ENCODE peak calls at places on chromosomes 4 and X, in five cellular contexts. G is stimulated activated CD4-positive, alpha-beta T cell treated with anti-CD3 and anti-CD28 coated beads, Interleukin-4, amount 100 ng/mL, for 24 hours; R is GM13976; V is SW480; W is NCI-H524. N is an unnamed sample.

GRCh38 chrX:97844943-97845342 is 961.2 kb downstream of the RPA4 start:
- DNase-seq in G (no peak), R (peak), V (no peak), W (no peak), N (no peak)

GRCh38 chrX:81957900-81958545 is 756.1 kb downstream of the SH3BGRL start:
- DNase-seq in G (no peak), R (peak), V (peak), W (no peak), N (no peak)

GRCh38 chrX:134634691-134635090 is 23.6 kb downstream of the PLAC1 start:
- DNase-seq in G (no peak), R (no peak), V (no peak), W (no peak), N (no peak)

GRCh38 chrX:150887906-150888465 is 10.5 kb downstream of the CD99L2 start:
- DNase-seq in G (no peak), R (no peak), V (no peak), W (no peak), N (no peak)

GRCh38 chrX:43493751-43494150 is 162.3 kb upstream of the MAOA start:
- DNase-seq in G (no peak), R (no peak), V (no peak), W (peak), N (no peak)

GRCh38 chr4:25970241-25970675 is 56.2 kb downstream of the SMIM20 start:
- DNase-seq in G (no peak), R (peak), V (no peak), W (no peak), N (no peak)

GRCh38 chr4:129852434-129852833 is 756.5 kb downstream of the C4orf33 start:
- DNase-seq in G (no peak), R (no peak), V (no peak), W (no peak), N (no peak)

GRCh38 chrX:17744896-17745523 is 7.7 kb downstream of the SCML1 start:
- DNase-seq in G (no peak), R (no peak), V (peak), W (no peak), N (no peak)

GRCh38 chr4:53704329-53704728 is 113.0 kb upstream of the LNX1 start:
- DNase-seq in G (no peak), R (no peak), V (no peak), W (no peak), N (no peak)

GRCh38 chr4:38128478-38129451 is 168.6 kb downstream of the PTTG2 start:
- DNase-seq in G (peak), R (peak), V (peak), W (no peak), N (no peak)

GRCh38 chr4:24262084-24262483 is 322.3 kb downstream of the DHX15 start:
- DNase-seq in G (no peak), R (no peak), V (peak), W (no peak), N (no peak)

GRCh38 chr4:184104419-184105101 is 113.1 kb downstream of the ENPP6 start:
- DNase-seq in G (no peak), R (no peak), V (no peak), W (no peak), N (no peak)

GRCh38 chr4:26075588-26075987 is 161.6 kb downstream of the SMIM20 start:
- DNase-seq in G (no peak), R (no peak), V (no peak), W (no peak), N (no peak)

GRCh38 chr4:10529891-10530786 is 72.9 kb upstream of the ZNF518B start:
- DNase-seq in G (no peak), R (no peak), V (no peak), W (no peak), N (no peak)

GRCh38 chr4:168868044-168868855 is 141.8 kb downstream of the CBR4 start:
- DNase-seq in G (no peak), R (no peak), V (no peak), W (no peak), N (no peak)

GRCh38 chr4:153159728-153160221 is 44.5 kb upstream of the TRIM2 start:
- DNase-seq in G (no peak), R (no peak), V (no peak), W (no peak), N (no peak)

GRCh38 chr4:15655223-15656037 is at the start of gene FBXL5:
- DNase-seq in G (peak), R (peak), V (peak), W (peak), N (peak)

GRCh38 chr4:7198440-7199128 is 6.2 kb downstream of the SORCS2 start:
- DNase-seq in G (no peak), R (no peak), V (no peak), W (no peak), N (no peak)

GRCh38 chr4:26131711-26132110 is 189.1 kb upstream of the RBPJ start:
- DNase-seq in G (peak), R (peak), V (no peak), W (no peak), N (no peak)

GRCh38 chr4:41728571-41728908 is 20.0 kb downstream of the PHOX2B start:
- DNase-seq in G (no peak), R (no peak), V (no peak), W (no peak), N (no peak)

GRCh38 chr4:29066856-29067255 is 1653.3 kb upstream of the PCDH7 start:
- DNase-seq in G (no peak), R (no peak), V (no peak), W (no peak), N (no peak)

GRCh38 chr4:150004481-150004880 is 73.8 kb upstream of the DCLK2 start:
- DNase-seq in G (no peak), R (no peak), V (no peak), W (no peak), N (no peak)

GRCh38 chr4:16715482-16715881 is 183.0 kb downstream of the LDB2 start:
- DNase-seq in G (no peak), R (no peak), V (no peak), W (no peak), N (no peak)

GRCh38 chrX:130393451-130394074 is 8.1 kb upstream of the GPR119 start:
- DNase-seq in G (no peak), R (no peak), V (peak), W (peak), N (peak)

GRCh38 chrX:17537652-17538301 is 162.8 kb downstream of the NHS start:
- DNase-seq in G (no peak), R (no peak), V (no peak), W (no peak), N (no peak)

GRCh38 chrX:48487362-48487785 is 11.4 kb downstream of the FTSJ1 start:
- DNase-seq in G (no peak), R (no peak), V (peak), W (no peak), N (no peak)

GRCh38 chrX:107537815-107538214 is 88.4 kb downstream of the FRMPD3 start:
- DNase-seq in G (peak), R (peak), V (no peak), W (peak), N (no peak)

GRCh38 chr4:117560329-117560728 is 474.0 kb upstream of the NDST3 start:
- DNase-seq in G (no peak), R (no peak), V (peak), W (peak), N (no peak)

GRCh38 chr4:128358231-128358902 is 70.8 kb upstream of the PGRMC2 start:
- DNase-seq in G (no peak), R (no peak), V (no peak), W (no peak), N (no peak)

GRCh38 chr4:9765091-9765490 is 16.3 kb upstream of the DRD5 start:
- DNase-seq in G (no peak), R (peak), V (no peak), W (peak), N (no peak)

GRCh38 chr4:44553143-44553542 is 98.3 kb downstream of the YIPF7 start:
- DNase-seq in G (no peak), R (no peak), V (no peak), W (no peak), N (no peak)

GRCh38 chrX:15751160-15751819 is 13.2 kb downstream of the CA5B start:
- DNase-seq in G (no peak), R (no peak), V (peak), W (no peak), N (no peak)

GRCh38 chr4:165312506-165312905 is 15.0 kb upstream of the MSMO1 start:
- DNase-seq in G (no peak), R (no peak), V (no peak), W (no peak), N (no peak)

GRCh38 chr4:5808081-5808741 is 84.7 kb downstream of the CRMP1 start:
- DNase-seq in G (no peak), R (no peak), V (no peak), W (peak), N (peak)

GRCh38 chrX:44025611-44026010 is 52.4 kb upstream of the NDP start:
- DNase-seq in G (no peak), R (no peak), V (no peak), W (no peak), N (no peak)

GRCh38 chr4:100224701-100225100 is 34.4 kb upstream of the DDIT4L start:
- DNase-seq in G (no peak), R (no peak), V (no peak), W (no peak), N (no peak)